ENCODE peak calls at places on chromosomes 2 and 18, in seven cellular contexts. X is astrocyte of the spinal cord; L is caudate nucleus; E is NT2/D1; V is stimulated activated CD8-positive, alpha-beta memory T cell treated with anti-CD3 and anti-CD28 coated beads, Interleukin-7, amount 100 ng/mL, for 1 hour; Y is stimulated activated naive CD4-positive, alpha-beta T cell; Q is GM20000. D is an unnamed sample.

GRCh38 chr2:88658318-88658717 is 31.1 kb upstream of the EIF2AK3 start:
- DNase-seq in X (no peak), L (no peak), E (no peak), V (no peak), Y (no peak), Q (no peak), D (no peak)

GRCh38 chr2:49640630-49641029 is 486.3 kb upstream of the FSHR start:
- DNase-seq in X (no peak), L (no peak), E (no peak), V (no peak), Y (no peak), Q (no peak), D (no peak)

GRCh38 chr2:15730545-15731212 is 139.0 kb downstream of the DDX1 start:
- DNase-seq in X (peak; percentile 98), L (peak; percentile 80), E (no peak), V (no peak), Y (no peak), Q (no peak), D (no peak)

GRCh38 chr2:49210191-49210590 is 55.9 kb upstream of the FSHR start:
- DNase-seq in X (no peak), L (no peak), E (peak; percentile 65), V (no peak), Y (no peak), Q (no peak), D (no peak)

GRCh38 chr2:196284901-196285589 is 113.7 kb upstream of the STK17B start:
- DNase-seq in X (peak; percentile 26), L (no peak), E (no peak), V (no peak), Y (no peak), Q (no peak), D (no peak)

GRCh38 chr18:7221424-7222155 is 9.3 kb upstream of the LRRC30 start:
- DNase-seq in X (peak; percentile 66), L (no peak), E (peak; percentile 66), V (no peak), Y (no peak), Q (peak; percentile 28), D (no peak)

GRCh38 chr2:160940271-160940670 is 220.0 kb upstream of the TANK start:
- DNase-seq in X (no peak), L (no peak), E (no peak), V (no peak), Y (no peak), Q (no peak), D (no peak)

GRCh38 chr2:55120634-55121359 is 70.5 kb upstream of the RTN4 start:
- DNase-seq in X (peak; percentile 58), L (peak; percentile 86), E (no peak), V (no peak), Y (no peak), Q (no peak), D (no peak)

GRCh38 chr18:46406539-46406932 is 250.5 kb downstream of the LOXHD1 start:
- DNase-seq in X (no peak), L (no peak), E (no peak), V (no peak), Y (no peak), Q (no peak), D (no peak)

GRCh38 chr2:529425-529824 is 147.8 kb downstream of the TMEM18 start:
- DNase-seq in X (peak; percentile 30), L (no peak), E (peak; percentile 66), V (no peak), Y (no peak), Q (no peak), D (no peak)

GRCh38 chr2:31457651-31458050 is 43.1 kb upstream of the XDH start:
- DNase-seq in X (no peak), L (no peak), E (no peak), V (no peak), Y (no peak), Q (no peak), D (no peak)

D was measured in activated gamma-delta T cell.